ENCODE peak calls at places on chromosomes 16 and 17, in five cellular contexts. I is lower lobe of right lung, G is heart left ventricle, E is SJCRH30, Q is psoas muscle. T is an unnamed sample. For H3K36me3, H3K9me3 and H3K4me1, the result is how much of the 10 kb centered on the place peaks cover.

GRCh38 chr16:89785523-89786155 is 30.8 kb downstream of the FANCA start:
- DNase-seq in I (no peak), G (no peak), Q (no peak), E (no peak), T (peak)

GRCh38 chr16:1723450-1724147 is 17.6 kb downstream of the MAPK8IP3 start:
- DNase-seq in Q (no peak), G (no peak), E (peak), I (no peak), T (peak)

GRCh38 chr17:38464723-38465419 is 36.6 kb downstream of the ARHGAP23 start:
- DNase-seq in E (peak), Q (peak), I (peak), G (peak), T (no peak)

GRCh38 chr17:8031261-8031661 is 7.6 kb upstream of the ALOX15B start:
- DNase-seq in E (no peak), I (no peak), Q (no peak), G (no peak), T (no peak)

GRCh38 chr17:46193246-46193625 is at the start of gene KANSL1:
- DNase-seq in G (peak), I (peak), E (peak), Q (peak), T (peak)

GRCh38 chr17:19332371-19333131 is 30.0 kb downstream of the B9D1 start:
- DNase-seq in E (peak), I (no peak), G (no peak), Q (no peak), T (no peak)

GRCh38 chr16:15055141-15056053 is 477 bp downstream of the NTAN1 start:
- DNase-seq in Q (peak), G (peak), I (peak), E (no peak), T (peak)

GRCh38 chr17:59490259-59490658 is 75.2 kb upstream of the DHX40 start:
- DNase-seq in I (no peak), G (no peak), E (no peak), Q (no peak), T (no peak)

GRCh38 chr16:22352726-22353125 is 21.7 kb downstream of the CDR2 start:
- DNase-seq in E (peak), Q (no peak), G (no peak), I (no peak), T (no peak)

GRCh38 chr17:72123496-72123963 is 2.7 kb downstream of the SOX9 start:
- DNase-seq in Q (no peak), G (no peak), I (no peak), E (peak), T (no peak)

GRCh38 chr16:71778780-71779179 is 29.9 kb downstream of the AP1G1 start:
- DNase-seq in I (no peak), E (no peak), G (no peak), Q (no peak), T (no peak)

GRCh38 chr17:78532922-78533640 is 44.1 kb downstream of the DNAH17 start:
- DNase-seq in Q (no peak), I (no peak), G (no peak), E (no peak), T (no peak)

GRCh38 chr16:67199011-67199807 is at the start of gene ELMO3:
- DNase-seq in I (peak), G (no peak), E (no peak), Q (no peak), T (no peak)

GRCh38 chr17:56679148-56679766 is 85.8 kb downstream of the NOG start:
- DNase-seq in G (no peak), E (no peak), Q (peak), I (no peak), T (no peak)

GRCh38 chr17:32150358-32150757 is 8.1 kb downstream of the RHOT1 start:
- DNase-seq in E (no peak), I (no peak), G (no peak), Q (no peak), T (no peak)

GRCh38 chr17:59277031-59277430 is 54.4 kb upstream of the YPEL2 start:
- DNase-seq in G (no peak), Q (no peak), E (no peak), I (no peak), T (no peak)

GRCh38 chr17:49201481-49201927 is 8.9 kb downstream of the GNGT2 start:
- DNase-seq in I (no peak), E (no peak), G (no peak), Q (no peak), T (no peak)

GRCh38 chr16:84194470-84195200 is 3.7 kb downstream of the ADAD2 start:
- DNase-seq in Q (no peak), E (no peak), G (no peak), I (no peak), T (peak)

GRCh38 chr16:85695196-85696128 is 6.7 kb upstream of the GINS2 start:
- DNase-seq in Q (no peak), I (no peak), G (no peak), E (no peak), T (no peak)

GRCh38 chr16:25135239-25135878 is 23.8 kb downstream of the LCMT1 start:
- DNase-seq in I (no peak), Q (no peak), E (peak), G (no peak), T (no peak)

GRCh38 chr17:21043296-21044232 is 753 bp upstream of the USP22 start:
- DNase-seq in E (peak), Q (peak), G (peak), I (peak), T (peak)

GRCh38 chr17:40312893-40313659 is 4.1 kb downstream of the RARA start:
- DNase-seq in I (no peak), Q (no peak), E (no peak), G (no peak), T (no peak)

GRCh38 chr17:77723909-77724875 is 234.3 kb upstream of the TNRC6C start:
- DNase-seq in I (no peak), Q (no peak), G (no peak), E (no peak), T (no peak)

GRCh38 chr16:27405546-27406451 is 3.8 kb downstream of the IL21R start:
- DNase-seq in I (no peak), G (no peak), Q (no peak), E (no peak), T (no peak)

GRCh38 chr16:84117482-84117843 is 721 bp upstream of the MBTPS1 start:
- DNase-seq in Q (no peak), I (no peak), G (no peak), E (no peak), T (no peak)

GRCh38 chr17:77089118-77089477 is 51.7 kb upstream of the SEC14L1 start:
- DNase-seq in Q (no peak), G (no peak), E (peak), I (no peak), T (no peak)

GRCh38 chr17:44960654-44961053 is 7.4 kb downstream of the C1QL1 start:
- DNase-seq in E (no peak), Q (no peak), G (no peak), I (peak), T (no peak)

GRCh38 chr17:82868715-82869131 is 28.9 kb upstream of the ZNF750 start:
- DNase-seq in I (no peak), E (no peak), Q (peak), G (no peak), T (no peak)

GRCh38 chr16:10517868-10518267 is 62.5 kb downstream of the EMP2 start:
- DNase-seq in G (no peak), I (no peak), E (no peak), Q (no peak), T (no peak)

GRCh38 chr16:10519929-10520868 is 60.2 kb downstream of the EMP2 start:
- DNase-seq in Q (no peak), I (no peak), G (no peak), E (no peak), T (no peak)

GRCh38 chr16:10520869-10521578 is 59.4 kb downstream of the EMP2 start:
- DNase-seq in G (no peak), I (no peak), Q (no peak), E (no peak), T (no peak)

GRCh38 chr16:10518479-10519041 is 61.8 kb downstream of the EMP2 start:
- DNase-seq in G (no peak), Q (no peak), I (no peak), E (no peak), T (no peak)

GRCh38 chr16:10519297-10519696 is 61.1 kb downstream of the EMP2 start:
- DNase-seq in I (no peak), E (no peak), Q (no peak), G (no peak), T (no peak)
- H3K36me3 ChIP-seq in I (under half), E (under half), Q (under half), G (under half), T (under half)

GRCh38 chr17:35493040-35493439 is 44.4 kb downstream of the SLFN12L start:
- DNase-seq in E (no peak), I (no peak), Q (no peak), G (no peak), T (no peak)
- H3K9me3 ChIP-seq in E (under half), I (under half), Q (under half), G (under half), T (under half)

GRCh38 chr17:17783121-17783824 is 53.5 kb downstream of the SREBF1 start:
- DNase-seq in Q (peak), E (peak), G (peak), I (peak), T (peak)

GRCh38 chr17:17782425-17783120 is 54.2 kb downstream of the SREBF1 start:
- DNase-seq in G (no peak), Q (no peak), I (no peak), E (peak), T (no peak)

GRCh38 chr17:17785407-17785806 is 51.4 kb downstream of the SREBF1 start:
- DNase-seq in I (no peak), Q (peak), G (peak), E (no peak), T (no peak)

GRCh38 chr17:17783825-17784598 is 52.8 kb downstream of the SREBF1 start:
- DNase-seq in E (peak), G (peak), I (no peak), Q (peak), T (peak)

DNA sequence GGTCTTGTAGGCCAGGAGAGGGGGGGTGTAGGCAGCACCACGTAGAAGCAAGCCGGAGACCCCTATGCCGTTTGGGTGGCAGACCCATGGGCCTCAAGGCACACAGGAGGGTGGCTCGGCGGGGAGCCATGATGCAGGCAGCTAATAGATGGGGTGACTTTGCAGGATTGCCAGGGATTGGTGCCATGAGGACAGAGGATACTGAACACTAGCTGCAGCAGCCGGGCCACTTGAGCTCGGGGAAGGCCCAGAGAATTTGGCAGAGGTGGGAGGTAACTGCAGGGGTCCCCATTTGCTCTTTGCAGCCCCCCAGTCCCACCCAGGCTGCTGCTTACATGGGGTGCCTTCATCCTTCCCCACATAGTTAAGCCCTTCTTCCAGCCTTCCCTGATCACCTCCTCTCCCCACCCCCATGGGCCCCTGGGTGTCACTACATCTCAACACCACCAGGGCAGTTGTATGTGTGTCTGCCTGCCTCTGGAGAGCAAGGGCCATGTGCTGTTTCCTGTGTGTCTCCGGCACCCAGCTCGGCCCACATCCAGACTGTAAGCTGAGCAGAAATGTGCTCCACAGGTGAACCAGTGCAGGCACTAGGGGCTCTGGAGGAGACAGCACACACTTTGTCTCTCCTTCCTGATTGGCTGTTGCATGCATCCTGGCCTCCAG is 52.1 kb downstream of the SREBF1 start:
- DNase-seq in Q (no peak), G (no peak), I (no peak), E (peak), T (peak)
- H3K4me1 ChIP-seq in Q (under half), G (half or more), I (half or more), E (under half), T (under half)

GRCh38 chr16:57471209-57471608 is 8.7 kb downstream of the POLR2C start:
- DNase-seq in E (no peak), I (no peak), Q (no peak), G (no peak), T (no peak)

GRCh38 chr16:57470683-57471082 is 8.2 kb downstream of the POLR2C start:
- DNase-seq in E (no peak), G (no peak), I (peak), Q (no peak), T (no peak)

GRCh38 chr16:57469917-57470470 is 7.5 kb downstream of the POLR2C start:
- DNase-seq in E (no peak), G (no peak), I (no peak), Q (no peak), T (no peak)

GRCh38 chr16:57468346-57468745 is 5.9 kb downstream of the POLR2C start:
- DNase-seq in G (no peak), Q (no peak), E (no peak), I (no peak), T (no peak)

GRCh38 chr16:57469046-57469445 is 6.6 kb downstream of the POLR2C start:
- DNase-seq in G (no peak), I (no peak), Q (no peak), E (no peak), T (peak)
- H3K36me3 ChIP-seq in G (half or more), I (half or more), Q (under half), E (half or more), T (half or more)

GRCh38 chr17:5182597-5183409 is 8.9 kb downstream of the ZNF594 start:
- DNase-seq in Q (no peak), E (no peak), G (no peak), I (no peak), T (no peak)
- H3K9me3 ChIP-seq in Q (half or more), E (under half), G (half or more), I (half or more), T (under half)